ENCODE peak calls at places on chromosomes 11 and 22, in nine cellular contexts. L is left ventricle myocardium inferior; R is choroid plexus epithelial cell; Y is HCT116; W is Peyer's patch; N is Calu3; G is activated CD8-positive, alpha-beta T cell treated with anti-CD3 and anti-CD28 coated beads for 36 hours; U is tibial nerve; Z is AG04449. K is an unnamed sample.

GRCh38 chr22:42930810-42931420 is 73.8 kb upstream of the ARFGAP3 start:
- DNase-seq in G (peak; percentile 31), Y (peak; percentile 46), L (peak; percentile 63), W (peak; percentile 53), Z (no peak), N (peak; percentile 67), U (no peak), R (no peak), K (no peak)

GRCh38 chr22:16969508-16970327 is 38.3 kb downstream of the GAB4 start:
- DNase-seq in N (no peak), Z (no peak), R (no peak), G (no peak), Y (no peak), U (no peak), L (no peak), W (no peak), K (no peak)

GRCh38 chr22:38729946-38730345 is 24.2 kb downstream of the GTPBP1 start:
- DNase-seq in N (no peak), L (no peak), W (no peak), Z (no peak), G (no peak), U (no peak), Y (no peak), R (no peak), K (no peak)

GRCh38 chr11:119478711-119479285 is 55.8 kb upstream of the THY1 start:
- DNase-seq in Y (no peak), R (no peak), L (no peak), W (peak; percentile 23), U (no peak), Z (no peak), N (no peak), G (no peak), K (no peak)

GRCh38 chr11:73465019-73465675 is 88.9 kb downstream of the RELT start:
- DNase-seq in N (no peak), U (no peak), Y (no peak), R (no peak), Z (no peak), L (no peak), W (no peak), G (no peak), K (no peak)

GRCh38 chr11:2387266-2387982 is 10.3 kb downstream of the CD81 start:
- DNase-seq in G (peak; percentile 39), L (no peak), Z (no peak), R (peak; percentile 65), Y (no peak), U (no peak), W (no peak), N (no peak), K (no peak)

GRCh38 chr11:82012276-82012675 is 721.4 kb downstream of the FAM181B start:
- DNase-seq in N (no peak), W (no peak), G (no peak), Y (no peak), U (no peak), Z (no peak), L (no peak), R (no peak), K (no peak)

GRCh38 chr22:41682033-41682807 is 6.4 kb downstream of the SNU13 start:
- DNase-seq in U (peak; percentile 72), L (peak; percentile 87), W (peak; percentile 93), Z (peak; percentile 34), G (peak; percentile 88), N (peak; percentile 93), Y (peak; percentile 73), R (peak; percentile 92), K (peak; percentile 90)

GRCh38 chr22:39316440-39317083 is 2.9 kb downstream of the RPL3 start:
- DNase-seq in N (peak; percentile 86), G (peak; percentile 90), U (peak; percentile 51), Z (no peak), R (peak; percentile 97), L (peak; percentile 61), Y (peak; percentile 60), W (peak; percentile 84), K (peak; percentile 71)

GRCh38 chr11:118633979-118634378 is 26.6 kb downstream of the PHLDB1 start:
- DNase-seq in N (no peak), U (no peak), R (no peak), W (no peak), L (no peak), Y (no peak), G (no peak), Z (no peak), K (no peak)

GRCh38 chr11:108906329-108906728 is 241.5 kb downstream of the DDX10 start:
- DNase-seq in W (no peak), N (no peak), R (peak; percentile 93), G (no peak), L (no peak), U (no peak), Z (no peak), Y (no peak), K (no peak)

GRCh38 chr11:67437082-67437821 is at the start of gene PTPRCAP:
- DNase-seq in L (no peak), G (peak; percentile 84), Y (no peak), W (peak; percentile 93), U (no peak), N (no peak), Z (no peak), R (no peak), K (peak; percentile 83)

GRCh38 chr11:116874251-116874650 is 36.8 kb upstream of the APOA1 start:
- DNase-seq in Z (no peak), L (no peak), R (peak; percentile 39), G (no peak), U (no peak), N (no peak), W (no peak), Y (no peak), K (no peak)

GRCh38 chr11:34105957-34106504 is 602 bp downstream of the NAT10 start:
- DNase-seq in G (no peak), U (no peak), Z (no peak), L (no peak), N (no peak), R (peak; percentile 49), Y (no peak), W (no peak), K (no peak)

GRCh38 chr11:100739636-100740035 is 52.5 kb downstream of the ARHGAP42 start:
- DNase-seq in G (no peak), L (no peak), U (no peak), R (peak; percentile 99), N (peak; percentile 55), W (no peak), Z (peak; percentile 53), Y (peak; percentile 61), K (no peak)

GRCh38 chr22:28297504-28297903 is 378.4 kb upstream of the PITPNB start:
- DNase-seq in Z (no peak), G (no peak), L (no peak), Y (no peak), W (peak; percentile 48), R (peak; percentile 5), U (no peak), N (no peak), K (no peak)

GRCh38 chr11:36151933-36152580 is 137.2 kb downstream of the COMMD9 start:
- DNase-seq in G (no peak), R (no peak), Y (no peak), N (no peak), U (no peak), W (no peak), L (no peak), Z (no peak), K (no peak)

GRCh38 chr11:36150986-36151385 is 138.2 kb downstream of the COMMD9 start:
- DNase-seq in Z (no peak), R (no peak), G (no peak), W (no peak), L (no peak), Y (no peak), U (no peak), N (no peak), K (no peak)

GRCh38 chr11:36155301-36155700 is 133.9 kb downstream of the COMMD9 start:
- DNase-seq in G (no peak), Y (no peak), Z (no peak), R (no peak), W (no peak), U (no peak), N (no peak), L (peak; percentile 32), K (no peak)

GRCh38 chr11:36155770-36156485 is 133.3 kb downstream of the COMMD9 start:
- DNase-seq in L (no peak), N (no peak), U (no peak), Z (no peak), W (no peak), G (no peak), R (peak; percentile 64), Y (no peak), K (no peak)

GRCh38 chr11:36153581-36153980 is 135.6 kb downstream of the COMMD9 start:
- DNase-seq in N (no peak), W (no peak), U (no peak), R (peak; percentile 32), G (no peak), Z (no peak), L (no peak), Y (no peak), K (no peak)
- TF ChIP-seq CTCF in N (no peak), W (no peak), U (no peak), R (no peak), G (no peak), Z (no peak), L (no peak), Y (no peak), K (no peak)

GRCh38 chr11:47257518-47258316 is at the start of gene NR1H3:
- DNase-seq in U (peak; percentile 72), Y (no peak), N (peak; percentile 34), L (peak; percentile 86), Z (no peak), G (no peak), R (peak; percentile 81), W (peak; percentile 86), K (no peak)
- TF ChIP-seq CTCF in U (peak; percentile 77), Y (peak; percentile 27), N (peak; percentile 25), L (peak; percentile 70), Z (peak; percentile 72), G (no peak), R (peak; percentile 87), W (peak; percentile 70), K (no peak)

GRCh38 chr11:65857500-65858353 is at the start of gene CFL1:
- DNase-seq in R (peak; percentile 99), N (peak; percentile 98), Y (peak; percentile 92), G (peak; percentile 98), L (peak; percentile 99), U (peak; percentile 97), Z (peak; percentile 85), W (peak; percentile 99), K (peak; percentile 95)
- TF ChIP-seq CTCF in R (no peak), N (no peak), Y (no peak), G (no peak), L (no peak), U (peak; percentile 42), Z (no peak), W (no peak), K (no peak)

DNA sequence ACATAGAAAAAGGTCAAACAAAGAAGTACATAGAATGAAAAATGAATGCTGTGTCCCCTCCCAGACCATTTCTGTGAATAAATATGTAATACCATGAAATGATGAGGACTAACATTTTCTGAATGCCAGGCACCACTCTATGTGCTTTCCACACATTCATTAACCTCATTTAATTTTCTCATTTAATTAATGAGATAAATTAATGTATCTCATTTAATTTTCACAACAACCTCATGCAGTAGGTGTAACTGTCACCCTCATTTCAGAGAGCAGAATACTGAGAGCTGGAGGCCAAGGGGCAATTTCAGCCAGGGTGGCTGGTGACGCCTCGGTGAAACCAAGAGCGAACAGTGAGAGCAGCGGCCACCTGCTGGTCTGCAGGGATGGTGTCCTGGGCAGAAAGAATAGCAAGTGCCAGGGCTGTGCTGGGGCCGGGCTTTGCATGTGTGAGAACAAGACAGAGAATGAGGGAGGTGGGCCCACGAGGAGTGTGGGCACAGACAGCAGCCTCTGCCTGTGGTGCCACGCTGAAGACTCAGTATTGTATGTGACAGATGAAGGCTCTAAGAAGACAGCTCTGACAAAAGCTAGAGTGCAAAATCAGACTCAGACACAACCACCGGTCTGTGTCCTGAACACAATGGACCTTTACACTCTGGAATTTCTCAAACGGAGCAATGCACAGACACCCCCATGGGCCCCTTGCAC is 1.8 kb upstream of the SERPIND1 start:
- DNase-seq in Y (no peak), N (no peak), W (no peak), R (no peak), G (no peak), U (no peak), L (no peak), Z (no peak), K (no peak)
- TF ChIP-seq CTCF in Y (peak; percentile 34), N (no peak), W (no peak), R (peak; percentile 31), G (no peak), U (no peak), L (no peak), Z (no peak), K (no peak)